ENCODE peak calls at places on chromosome 22, in seven cellular contexts. One of them, this sample, is unnamed.

GRCh38 chr22:27336151-27337090 is 465.1 kb downstream of the MN1 start:
- DNase-seq in H1: peak
- DNase-seq in SK-N-SH: no peak
- DNase-seq in GM12878: no peak
- DNase-seq in GM12891: no peak
- DNase-seq in HepG2: no peak
- DNase-seq in K562: no peak
- DNase-seq in this sample: no peak

GRCh38 chr22:49396817-49397216 is 430.9 kb downstream of the BRD1 start:
- DNase-seq in H1: no peak
- DNase-seq in SK-N-SH: no peak
- DNase-seq in GM12878: no peak
- DNase-seq in GM12891: no peak
- DNase-seq in HepG2: no peak
- DNase-seq in K562: no peak
- DNase-seq in this sample: no peak

GRCh38 chr22:21020802-21021429 is 6.0 kb downstream of the P2RX6 start:
- DNase-seq in H1: peak
- DNase-seq in SK-N-SH: peak
- DNase-seq in GM12878: no peak
- DNase-seq in GM12891: no peak
- DNase-seq in HepG2: no peak
- DNase-seq in K562: peak
- DNase-seq in this sample: peak

GRCh38 chr22:29072979-29073617 is at the start of gene KREMEN1:
- DNase-seq in H1: peak
- DNase-seq in SK-N-SH: no peak
- DNase-seq in GM12878: no peak
- DNase-seq in GM12891: no peak
- DNase-seq in HepG2: no peak
- DNase-seq in K562: no peak
- DNase-seq in this sample: no peak

GRCh38 chr22:19149047-19149883 is 827 bp downstream of the GSC2 start:
- DNase-seq in H1: peak
- DNase-seq in SK-N-SH: peak
- DNase-seq in GM12878: no peak
- DNase-seq in GM12891: no peak
- DNase-seq in HepG2: no peak
- DNase-seq in K562: peak
- DNase-seq in this sample: no peak

GRCh38 chr22:23137905-23138520 is 3.8 kb downstream of the RSPH14 start:
- DNase-seq in H1: no peak
- DNase-seq in SK-N-SH: no peak
- DNase-seq in GM12878: peak
- DNase-seq in GM12891: no peak
- DNase-seq in HepG2: no peak
- DNase-seq in K562: no peak
- DNase-seq in this sample: no peak

GRCh38 chr22:40408718-40409612 is 38.6 kb downstream of the SGSM3 start:
- DNase-seq in H1: no peak
- DNase-seq in SK-N-SH: no peak
- DNase-seq in GM12878: no peak
- DNase-seq in GM12891: no peak
- DNase-seq in HepG2: no peak
- DNase-seq in K562: no peak
- DNase-seq in this sample: no peak

GRCh38 chr22:20283674-20284066 is 15.6 kb upstream of the RTN4R start:
- DNase-seq in H1: no peak
- DNase-seq in SK-N-SH: peak
- DNase-seq in GM12878: no peak
- DNase-seq in GM12891: no peak
- DNase-seq in HepG2: no peak
- DNase-seq in K562: peak
- DNase-seq in this sample: no peak

GRCh38 chr22:49771266-49772065 is 56.2 kb downstream of the BRD1 start:
- DNase-seq in H1: peak
- DNase-seq in SK-N-SH: no peak
- DNase-seq in GM12878: no peak
- DNase-seq in GM12891: no peak
- DNase-seq in HepG2: no peak
- DNase-seq in K562: no peak
- DNase-seq in this sample: no peak

GRCh38 chr22:28349114-28349513 is 330.5 kb downstream of the TTC28 start:
- DNase-seq in H1: no peak
- DNase-seq in SK-N-SH: peak
- DNase-seq in GM12878: no peak
- DNase-seq in GM12891: no peak
- DNase-seq in HepG2: no peak
- DNase-seq in K562: no peak
- DNase-seq in this sample: no peak

GRCh38 chr22:30573594-30574094 is 821 bp downstream of the GAL3ST1 start:
- DNase-seq in H1: no peak
- DNase-seq in SK-N-SH: no peak
- DNase-seq in GM12878: no peak
- DNase-seq in GM12891: no peak
- DNase-seq in HepG2: no peak
- DNase-seq in K562: no peak
- DNase-seq in this sample: no peak

GRCh38 chr22:28444659-28445058 is 235.0 kb downstream of the TTC28 start:
- DNase-seq in H1: no peak
- DNase-seq in SK-N-SH: no peak
- DNase-seq in GM12878: no peak
- DNase-seq in GM12891: no peak
- DNase-seq in HepG2: no peak
- DNase-seq in K562: no peak
- DNase-seq in this sample: no peak

GRCh38 chr22:30325724-30326703 is 727 bp downstream of the TBC1D10A start:
- DNase-seq in H1: peak
- DNase-seq in SK-N-SH: peak
- DNase-seq in GM12878: no peak
- DNase-seq in GM12891: peak
- DNase-seq in HepG2: no peak
- DNase-seq in K562: peak
- DNase-seq in this sample: peak

GRCh38 chr22:50035976-50036375 is 22.1 kb downstream of the TTLL8 start:
- DNase-seq in H1: no peak
- DNase-seq in SK-N-SH: peak
- DNase-seq in GM12878: no peak
- DNase-seq in GM12891: no peak
- DNase-seq in HepG2: no peak
- DNase-seq in K562: no peak
- DNase-seq in this sample: no peak

GRCh38 chr22:49327411-49327810 is 500.3 kb downstream of the BRD1 start:
- DNase-seq in H1: no peak
- DNase-seq in SK-N-SH: no peak
- DNase-seq in GM12878: no peak
- DNase-seq in GM12891: no peak
- DNase-seq in HepG2: no peak
- DNase-seq in K562: no peak
- DNase-seq in this sample: no peak

GRCh38 chr22:26842103-26842502 is 184.7 kb downstream of the MIAT start:
- DNase-seq in H1: no peak
- DNase-seq in SK-N-SH: no peak
- DNase-seq in GM12878: no peak
- DNase-seq in GM12891: no peak
- DNase-seq in HepG2: no peak
- DNase-seq in K562: no peak
- DNase-seq in this sample: no peak

GRCh38 chr22:47990486-47990885 is 1228.0 kb downstream of the TBC1D22A start:
- DNase-seq in H1: no peak
- DNase-seq in SK-N-SH: no peak
- DNase-seq in GM12878: no peak
- DNase-seq in GM12891: no peak
- DNase-seq in HepG2: no peak
- DNase-seq in K562: no peak
- DNase-seq in this sample: no peak

GRCh38 chr22:28951969-28952521 is 68.7 kb downstream of the ZNRF3 start:
- DNase-seq in H1: no peak
- DNase-seq in SK-N-SH: no peak
- DNase-seq in GM12878: no peak
- DNase-seq in GM12891: no peak
- DNase-seq in HepG2: peak
- DNase-seq in K562: no peak
- DNase-seq in this sample: no peak

GRCh38 chr22:40805239-40805638 is 13.9 kb downstream of the SLC25A17 start:
- DNase-seq in H1: no peak
- DNase-seq in SK-N-SH: no peak
- DNase-seq in GM12878: no peak
- DNase-seq in GM12891: no peak
- DNase-seq in HepG2: no peak
- DNase-seq in K562: no peak
- DNase-seq in this sample: no peak

GRCh38 chr22:40324468-40325305 is 21.6 kb upstream of the ADSL start:
- DNase-seq in H1: no peak
- DNase-seq in SK-N-SH: no peak
- DNase-seq in GM12878: no peak
- DNase-seq in GM12891: no peak
- DNase-seq in HepG2: no peak
- DNase-seq in K562: no peak
- DNase-seq in this sample: no peak

GRCh38 chr22:23539135-23539838 is 40.8 kb downstream of the IGLL1 start:
- DNase-seq in H1: peak
- DNase-seq in SK-N-SH: peak
- DNase-seq in GM12878: peak
- DNase-seq in GM12891: peak
- DNase-seq in HepG2: peak
- DNase-seq in K562: peak
- DNase-seq in this sample: no peak

GRCh38 chr22:47659467-47660302 is 897.2 kb downstream of the TBC1D22A start:
- DNase-seq in H1: no peak
- DNase-seq in SK-N-SH: no peak
- DNase-seq in GM12878: no peak
- DNase-seq in GM12891: no peak
- DNase-seq in HepG2: no peak
- DNase-seq in K562: no peak
- DNase-seq in this sample: no peak

GRCh38 chr22:34897126-34897525 is 168.8 kb upstream of the ISX start:
- DNase-seq in H1: no peak
- DNase-seq in SK-N-SH: no peak
- DNase-seq in GM12878: no peak
- DNase-seq in GM12891: no peak
- DNase-seq in HepG2: no peak
- DNase-seq in K562: no peak
- DNase-seq in this sample: no peak

GRCh38 chr22:49783926-49784629 is 43.6 kb downstream of the BRD1 start:
- DNase-seq in H1: no peak
- DNase-seq in SK-N-SH: no peak
- DNase-seq in GM12878: no peak
- DNase-seq in GM12891: no peak
- DNase-seq in HepG2: no peak
- DNase-seq in K562: no peak
- DNase-seq in this sample: no peak

GRCh38 chr22:23301591-23301990 is 121.3 kb downstream of the BCR start:
- DNase-seq in H1: no peak
- DNase-seq in SK-N-SH: no peak
- DNase-seq in GM12878: no peak
- DNase-seq in GM12891: no peak
- DNase-seq in HepG2: no peak
- DNase-seq in K562: no peak
- DNase-seq in this sample: no peak

GRCh38 chr22:36449776-36450175 is 31.7 kb downstream of the TXN2 start:
- DNase-seq in H1: no peak
- DNase-seq in SK-N-SH: no peak
- DNase-seq in GM12878: no peak
- DNase-seq in GM12891: no peak
- DNase-seq in HepG2: no peak
- DNase-seq in K562: no peak
- DNase-seq in this sample: no peak
- TF ChIP-seq POLR2AphosphoS5 in H1: no peak
- TF ChIP-seq POLR2AphosphoS5 in SK-N-SH: no peak
- TF ChIP-seq POLR2AphosphoS5 in GM12878: no peak
- TF ChIP-seq POLR2AphosphoS5 in GM12891: no peak
- TF ChIP-seq POLR2AphosphoS5 in HepG2: no peak
- TF ChIP-seq POLR2AphosphoS5 in K562: no peak
- TF ChIP-seq POLR2AphosphoS5 in this sample: no peak

GRCh38 chr22:32761251-32761903 is 40.1 kb upstream of the TIMP3 start:
- DNase-seq in H1: no peak
- DNase-seq in SK-N-SH: no peak
- DNase-seq in GM12878: no peak
- DNase-seq in GM12891: no peak
- DNase-seq in HepG2: no peak
- DNase-seq in K562: no peak
- DNase-seq in this sample: no peak
- TF ChIP-seq TAF1 in H1: no peak
- TF ChIP-seq TAF1 in SK-N-SH: no peak
- TF ChIP-seq TAF1 in GM12878: no peak
- TF ChIP-seq TAF1 in GM12891: no peak
- TF ChIP-seq TAF1 in HepG2: no peak
- TF ChIP-seq TAF1 in K562: no peak
- TF ChIP-seq TAF1 in this sample: no peak

GRCh38 chr22:42270512-42271190 is at the start of gene TCF20:
- DNase-seq in H1: peak
- DNase-seq in SK-N-SH: peak
- DNase-seq in GM12878: no peak
- DNase-seq in GM12891: peak
- DNase-seq in HepG2: peak
- DNase-seq in K562: peak
- DNase-seq in this sample: peak
- TF ChIP-seq POLR2AphosphoS5 in H1: no peak
- TF ChIP-seq POLR2AphosphoS5 in SK-N-SH: no peak
- TF ChIP-seq POLR2AphosphoS5 in GM12878: no peak
- TF ChIP-seq POLR2AphosphoS5 in GM12891: peak
- TF ChIP-seq POLR2AphosphoS5 in HepG2: peak
- TF ChIP-seq POLR2AphosphoS5 in K562: no peak
- TF ChIP-seq POLR2AphosphoS5 in this sample: no peak

GRCh38 chr22:45525480-45525879 is 22.8 kb downstream of the FBLN1 start:
- DNase-seq in H1: no peak
- DNase-seq in SK-N-SH: no peak
- DNase-seq in GM12878: no peak
- DNase-seq in GM12891: no peak
- DNase-seq in HepG2: no peak
- DNase-seq in K562: no peak
- DNase-seq in this sample: no peak

GRCh38 chr22:45527456-45527855 is 24.8 kb downstream of the FBLN1 start:
- DNase-seq in H1: no peak
- DNase-seq in SK-N-SH: no peak
- DNase-seq in GM12878: no peak
- DNase-seq in GM12891: no peak
- DNase-seq in HepG2: no peak
- DNase-seq in K562: no peak
- DNase-seq in this sample: no peak

GRCh38 chr22:45524966-45525365 is 22.3 kb downstream of the FBLN1 start:
- DNase-seq in H1: no peak
- DNase-seq in SK-N-SH: no peak
- DNase-seq in GM12878: no peak
- DNase-seq in GM12891: no peak
- DNase-seq in HepG2: no peak
- DNase-seq in K562: no peak
- DNase-seq in this sample: no peak

GRCh38 chr22:45526768-45527360 is 24.2 kb downstream of the FBLN1 start:
- DNase-seq in H1: no peak
- DNase-seq in SK-N-SH: no peak
- DNase-seq in GM12878: no peak
- DNase-seq in GM12891: no peak
- DNase-seq in HepG2: no peak
- DNase-seq in K562: no peak
- DNase-seq in this sample: no peak

DNA sequence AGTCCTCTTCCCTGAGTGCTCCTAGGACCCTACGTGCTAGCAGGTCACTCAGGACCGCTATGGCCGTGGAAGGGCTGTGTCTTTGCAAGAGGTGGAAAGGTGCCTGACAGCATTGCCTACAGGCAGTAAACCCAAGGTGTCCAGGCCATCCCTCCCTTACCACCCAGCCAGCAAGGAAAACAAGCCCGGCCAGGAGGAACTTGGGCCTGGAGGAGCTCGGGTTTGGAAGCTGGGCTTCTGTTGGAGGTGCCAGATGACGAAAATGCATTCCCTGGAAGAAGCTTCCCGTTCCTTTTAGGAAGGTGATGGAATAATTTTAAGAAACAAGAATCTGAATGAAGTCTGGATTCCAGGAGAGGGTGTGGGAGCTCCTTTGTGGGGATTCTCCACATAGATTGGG is 23.6 kb downstream of the FBLN1 start:
- DNase-seq in H1: no peak
- DNase-seq in SK-N-SH: no peak
- DNase-seq in GM12878: no peak
- DNase-seq in GM12891: no peak
- DNase-seq in HepG2: no peak
- DNase-seq in K562: no peak
- DNase-seq in this sample: no peak
- TF ChIP-seq TAF1 in H1: no peak
- TF ChIP-seq TAF1 in SK-N-SH: no peak
- TF ChIP-seq TAF1 in GM12878: no peak
- TF ChIP-seq TAF1 in GM12891: no peak
- TF ChIP-seq TAF1 in HepG2: no peak
- TF ChIP-seq TAF1 in K562: no peak
- TF ChIP-seq TAF1 in this sample: no peak

This sample was measured in GM12892.